ENCODE peak calls at places on chromosomes 7 and 10, in five cellular contexts. J, K, R, I and Z are unnamed samples.

GRCh38 chr10:113073549-113074189 is 123.6 kb downstream of the TCF7L2 start:
- DNase-seq in I (peak; percentile 70), J (no peak), R (peak; percentile 91), K (peak; percentile 23), Z (peak; percentile 62)

GRCh38 chr7:39683216-39683845 is 60.0 kb downstream of the RALA start:
- DNase-seq in I (no peak), K (no peak), R (no peak), J (no peak), Z (no peak)

GRCh38 chr7:132783824-132784223 is 207.6 kb upstream of the PLXNA4 start:
- DNase-seq in I (no peak), R (no peak), J (no peak), K (no peak), Z (no peak)

GRCh38 chr10:71569775-71570588 is 149.6 kb downstream of the C10orf105 start:
- DNase-seq in I (peak; percentile 85), J (no peak), R (peak; percentile 53), K (peak; percentile 86), Z (peak; percentile 80)

GRCh38 chr10:76437011-76437410 is 1005.6 kb downstream of the LRMDA start:
- DNase-seq in R (no peak), J (no peak), I (no peak), K (no peak), Z (no peak)

GRCh38 chr7:70408891-70409290 is 723.1 kb upstream of the GALNT17 start:
- DNase-seq in J (no peak), I (no peak), K (no peak), R (no peak), Z (no peak)

GRCh38 chr10:45224219-45224841 is 91.1 kb downstream of the OR13A1 start:
- DNase-seq in R (no peak), K (no peak), I (no peak), J (no peak), Z (no peak)

GRCh38 chr10:7968510-7968909 is 86.0 kb upstream of the GATA3 start:
- DNase-seq in J (no peak), R (no peak), K (no peak), I (no peak), Z (no peak)

GRCh38 chr10:71513896-71514295 is 117.2 kb downstream of the CDH23 start:
- DNase-seq in J (no peak), R (no peak), K (no peak), I (no peak), Z (no peak)

GRCh38 chr10:97475936-97476594 is 22.2 kb downstream of the MMS19 start:
- DNase-seq in J (no peak), I (no peak), R (no peak), K (no peak), Z (no peak)

GRCh38 chr7:38428040-38428439 is 154.6 kb upstream of the TARP start:
- DNase-seq in I (no peak), R (no peak), K (no peak), J (no peak), Z (no peak)

GRCh38 chr10:102119417-102120141 is 589 bp downstream of the LDB1 start:
- DNase-seq in K (peak; percentile 84), I (peak; percentile 82), R (no peak), J (no peak), Z (peak; percentile 59)
- TF ChIP-seq FOXM1 in K (no peak), I (no peak), R (no peak), J (no peak), Z (no peak)

GRCh38 chr10:132939957-132940790 is 2.2 kb downstream of the CFAP46 start:
- DNase-seq in J (no peak), K (peak; percentile 57), I (peak; percentile 62), R (no peak), Z (peak; percentile 85)
- TF ChIP-seq FOXM1 in J (no peak), K (no peak), I (no peak), R (no peak), Z (no peak)

GRCh38 chr7:873367-874002 is 2.9 kb upstream of the GET4 start:
- DNase-seq in R (peak; percentile 79), J (peak; percentile 48), I (peak; percentile 92), K (peak; percentile 93), Z (peak; percentile 87)
- TF ChIP-seq FOXM1 in R (peak; percentile 50), J (no peak), I (peak; percentile 73), K (no peak), Z (no peak)

DNA sequence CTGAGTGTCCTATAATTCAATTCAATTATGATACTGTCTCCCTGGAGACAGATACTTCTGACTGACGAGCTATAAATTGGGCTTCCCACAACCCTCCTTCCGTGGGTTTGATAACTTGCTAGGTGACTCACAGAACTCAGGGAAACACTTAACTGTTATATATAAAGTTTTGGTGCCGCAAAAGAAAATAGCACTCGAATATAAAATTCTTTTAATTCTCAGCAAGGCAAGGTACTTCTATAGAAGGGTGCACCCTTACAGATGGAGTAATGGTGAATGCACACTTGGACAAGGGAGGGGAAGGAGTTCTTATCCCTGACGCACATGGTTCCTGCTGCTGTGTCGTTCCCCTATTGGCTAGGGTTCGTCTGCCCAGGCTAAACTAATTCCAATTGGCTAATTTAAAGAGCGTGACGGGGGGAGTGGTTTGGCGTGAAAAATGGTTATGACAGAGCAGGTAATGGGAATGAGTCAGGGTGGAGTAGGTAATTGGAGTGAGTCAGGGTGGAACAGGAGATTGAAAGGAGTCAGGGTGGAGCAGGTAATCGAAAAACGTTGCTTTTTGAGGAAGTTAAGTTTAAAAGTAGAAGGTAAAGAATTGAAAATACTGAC is 20.8 kb upstream of the GHITM start:
- DNase-seq in K (no peak), R (no peak), J (no peak), I (peak; percentile 55), Z (no peak)
- TF ChIP-seq FOXM1 in K (no peak), R (no peak), J (no peak), I (no peak), Z (no peak)

GRCh38 chr10:51156913-51157312 is 82.6 kb downstream of the PRKG1 start:
- DNase-seq in R (no peak), J (no peak), K (no peak), I (no peak), Z (no peak)

GRCh38 chr10:51159841-51160240 is 85.6 kb downstream of the PRKG1 start:
- DNase-seq in J (no peak), I (no peak), R (no peak), K (no peak), Z (no peak)

GRCh38 chr10:51162002-51162401 is 87.7 kb downstream of the PRKG1 start:
- DNase-seq in I (no peak), K (peak; percentile 20), J (no peak), R (no peak), Z (peak; percentile 7)
- TF ChIP-seq FOXM1 in I (no peak), K (no peak), J (no peak), R (no peak), Z (no peak)

GRCh38 chr7:130909881-130910672 is 176.1 kb upstream of the KLF14 start:
- DNase-seq in I (peak; percentile 61), R (no peak), K (no peak), J (no peak), Z (no peak)
- TF ChIP-seq FOXM1 in I (no peak), R (no peak), K (no peak), J (no peak), Z (no peak)

GRCh38 chr7:3730271-3730670 is 429.2 kb downstream of the SDK1 start:
- DNase-seq in I (no peak), R (no peak), J (no peak), K (no peak), Z (no peak)
- TF ChIP-seq FOXM1 in I (no peak), R (no peak), J (no peak), K (no peak), Z (no peak)

GRCh38 chr7:81887098-81887497 is 117.3 kb upstream of the HGF start:
- DNase-seq in J (peak; percentile 23), K (peak; percentile 15), I (no peak), R (no peak), Z (no peak)
- TF ChIP-seq FOXM1 in J (peak; percentile 24), K (no peak), I (no peak), R (no peak), Z (no peak)

GRCh38 chr7:43439631-43440401 is 143.1 kb upstream of the STK17A start:
- DNase-seq in R (peak; percentile 51), I (peak; percentile 70), K (peak; percentile 76), J (peak; percentile 13), Z (peak; percentile 86)
- TF ChIP-seq FOXM1 in R (no peak), I (no peak), K (no peak), J (no peak), Z (no peak)

GRCh38 chr10:118311505-118311904 is 30.6 kb downstream of the FAM204A start:
- DNase-seq in K (peak; percentile 37), J (no peak), I (no peak), R (no peak), Z (no peak)

GRCh38 chr10:118307768-118308347 is 34.3 kb downstream of the FAM204A start:
- DNase-seq in R (no peak), I (no peak), J (no peak), K (no peak), Z (no peak)

GRCh38 chr10:118309911-118310310 is 32.2 kb downstream of the FAM204A start:
- DNase-seq in I (no peak), J (no peak), K (no peak), R (no peak), Z (no peak)

GRCh38 chr10:118308664-118309063 is 33.5 kb downstream of the FAM204A start:
- DNase-seq in J (no peak), R (no peak), K (no peak), I (no peak), Z (peak; percentile 28)

DNA sequence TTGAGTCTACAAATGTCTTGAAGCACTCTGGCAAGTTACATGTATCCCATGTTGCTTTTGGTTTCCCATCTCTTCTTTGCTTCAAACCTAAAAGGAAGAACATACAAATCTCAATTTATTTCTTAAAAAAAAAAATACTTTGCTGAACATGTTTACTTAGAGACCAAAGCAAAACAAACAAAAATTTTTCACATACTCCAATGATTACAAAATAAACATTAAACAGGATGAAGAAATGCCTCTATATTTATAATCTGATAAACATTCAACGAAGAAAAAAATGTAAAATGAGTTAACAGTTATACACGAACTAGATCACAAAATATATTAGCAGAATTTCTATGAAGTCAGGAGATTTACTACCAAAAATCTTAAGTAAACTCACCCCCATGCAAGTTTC is 31.3 kb downstream of the FAM204A start:
- DNase-seq in I (no peak), R (no peak), K (no peak), J (no peak), Z (no peak)
- TF ChIP-seq FOXM1 in I (no peak), R (no peak), K (no peak), J (no peak), Z (no peak)